ENCODE peak calls at places on chromosome 22, in seven cellular contexts. One of them, this sample, is unnamed.

GRCh38 chr22:44670220-44670983 is 31.6 kb upstream of the PRR5 start:
- DNase-seq in small intestine: no peak
- DNase-seq in activated CD8-positive, alpha-beta memory T cell treated with anti-CD3 and anti-CD28 coated beads for 48 hours: no peak
- DNase-seq in iPS-NIHi11: no peak
- DNase-seq in HFFc6: no peak
- DNase-seq in stimulated activated CD4-positive, alpha-beta T cell treated with anti-CD3 and anti-CD28 coated beads, Interleukin-4, amount 100 ng/mL, for 48 hours: no peak
- DNase-seq in upper lobe of right lung: no peak
- DNase-seq in this sample: no peak

GRCh38 chr22:29071261-29072045 is 1.4 kb upstream of the KREMEN1 start:
- DNase-seq in stimulated activated CD4-positive, alpha-beta T cell treated with anti-CD3 and anti-CD28 coated beads, Interleukin-4, amount 100 ng/mL, for 48 hours: no peak
- DNase-seq in iPS-NIHi11: peak
- DNase-seq in HFFc6: no peak
- DNase-seq in small intestine: peak
- DNase-seq in upper lobe of right lung: peak
- DNase-seq in activated CD8-positive, alpha-beta memory T cell treated with anti-CD3 and anti-CD28 coated beads for 48 hours: no peak
- DNase-seq in this sample: peak

GRCh38 chr22:48103126-48103875 is 1340.9 kb downstream of the TBC1D22A start:
- DNase-seq in small intestine: no peak
- DNase-seq in HFFc6: no peak
- DNase-seq in upper lobe of right lung: no peak
- DNase-seq in stimulated activated CD4-positive, alpha-beta T cell treated with anti-CD3 and anti-CD28 coated beads, Interleukin-4, amount 100 ng/mL, for 48 hours: no peak
- DNase-seq in activated CD8-positive, alpha-beta memory T cell treated with anti-CD3 and anti-CD28 coated beads for 48 hours: no peak
- DNase-seq in iPS-NIHi11: no peak
- DNase-seq in this sample: no peak

GRCh38 chr22:49204599-49205214 is 623.0 kb downstream of the BRD1 start:
- DNase-seq in activated CD8-positive, alpha-beta memory T cell treated with anti-CD3 and anti-CD28 coated beads for 48 hours: no peak
- DNase-seq in HFFc6: no peak
- DNase-seq in small intestine: no peak
- DNase-seq in upper lobe of right lung: peak
- DNase-seq in stimulated activated CD4-positive, alpha-beta T cell treated with anti-CD3 and anti-CD28 coated beads, Interleukin-4, amount 100 ng/mL, for 48 hours: no peak
- DNase-seq in iPS-NIHi11: no peak
- DNase-seq in this sample: no peak

GRCh38 chr22:34620832-34621231 is 445.1 kb upstream of the ISX start:
- DNase-seq in stimulated activated CD4-positive, alpha-beta T cell treated with anti-CD3 and anti-CD28 coated beads, Interleukin-4, amount 100 ng/mL, for 48 hours: no peak
- DNase-seq in activated CD8-positive, alpha-beta memory T cell treated with anti-CD3 and anti-CD28 coated beads for 48 hours: no peak
- DNase-seq in HFFc6: no peak
- DNase-seq in small intestine: no peak
- DNase-seq in iPS-NIHi11: no peak
- DNase-seq in upper lobe of right lung: no peak
- DNase-seq in this sample: no peak

GRCh38 chr22:37639771-37640590 is 512 bp downstream of the SH3BP1 start:
- DNase-seq in iPS-NIHi11: peak
- DNase-seq in HFFc6: no peak
- DNase-seq in activated CD8-positive, alpha-beta memory T cell treated with anti-CD3 and anti-CD28 coated beads for 48 hours: no peak
- DNase-seq in upper lobe of right lung: no peak
- DNase-seq in small intestine: no peak
- DNase-seq in stimulated activated CD4-positive, alpha-beta T cell treated with anti-CD3 and anti-CD28 coated beads, Interleukin-4, amount 100 ng/mL, for 48 hours: no peak
- DNase-seq in this sample: peak

GRCh38 chr22:49590381-49590780 is 237.3 kb downstream of the BRD1 start:
- DNase-seq in small intestine: no peak
- DNase-seq in stimulated activated CD4-positive, alpha-beta T cell treated with anti-CD3 and anti-CD28 coated beads, Interleukin-4, amount 100 ng/mL, for 48 hours: no peak
- DNase-seq in iPS-NIHi11: no peak
- DNase-seq in HFFc6: no peak
- DNase-seq in activated CD8-positive, alpha-beta memory T cell treated with anti-CD3 and anti-CD28 coated beads for 48 hours: no peak
- DNase-seq in upper lobe of right lung: peak
- DNase-seq in this sample: no peak

GRCh38 chr22:43293661-43294392 is 49.3 kb downstream of the SCUBE1 start:
- DNase-seq in upper lobe of right lung: peak
- DNase-seq in HFFc6: no peak
- DNase-seq in small intestine: peak
- DNase-seq in stimulated activated CD4-positive, alpha-beta T cell treated with anti-CD3 and anti-CD28 coated beads, Interleukin-4, amount 100 ng/mL, for 48 hours: no peak
- DNase-seq in iPS-NIHi11: no peak
- DNase-seq in activated CD8-positive, alpha-beta memory T cell treated with anti-CD3 and anti-CD28 coated beads for 48 hours: no peak
- DNase-seq in this sample: peak

GRCh38 chr22:20746466-20747189 is 27.3 kb upstream of the SERPIND1 start:
- DNase-seq in stimulated activated CD4-positive, alpha-beta T cell treated with anti-CD3 and anti-CD28 coated beads, Interleukin-4, amount 100 ng/mL, for 48 hours: no peak
- DNase-seq in iPS-NIHi11: no peak
- DNase-seq in HFFc6: no peak
- DNase-seq in activated CD8-positive, alpha-beta memory T cell treated with anti-CD3 and anti-CD28 coated beads for 48 hours: no peak
- DNase-seq in small intestine: no peak
- DNase-seq in upper lobe of right lung: no peak
- DNase-seq in this sample: no peak

GRCh38 chr22:48177591-48177990 is 1415.1 kb downstream of the TBC1D22A start:
- DNase-seq in small intestine: no peak
- DNase-seq in stimulated activated CD4-positive, alpha-beta T cell treated with anti-CD3 and anti-CD28 coated beads, Interleukin-4, amount 100 ng/mL, for 48 hours: no peak
- DNase-seq in iPS-NIHi11: no peak
- DNase-seq in activated CD8-positive, alpha-beta memory T cell treated with anti-CD3 and anti-CD28 coated beads for 48 hours: no peak
- DNase-seq in upper lobe of right lung: no peak
- DNase-seq in HFFc6: no peak
- DNase-seq in this sample: no peak

GRCh38 chr22:30876221-30876751 is 92.3 kb downstream of the MORC2 start:
- DNase-seq in iPS-NIHi11: peak
- DNase-seq in HFFc6: no peak
- DNase-seq in activated CD8-positive, alpha-beta memory T cell treated with anti-CD3 and anti-CD28 coated beads for 48 hours: no peak
- DNase-seq in stimulated activated CD4-positive, alpha-beta T cell treated with anti-CD3 and anti-CD28 coated beads, Interleukin-4, amount 100 ng/mL, for 48 hours: no peak
- DNase-seq in upper lobe of right lung: peak
- DNase-seq in small intestine: no peak
- DNase-seq in this sample: no peak

GRCh38 chr22:44172370-44173108 is 8.2 kb upstream of the PARVG start:
- DNase-seq in activated CD8-positive, alpha-beta memory T cell treated with anti-CD3 and anti-CD28 coated beads for 48 hours: no peak
- DNase-seq in iPS-NIHi11: peak
- DNase-seq in upper lobe of right lung: peak
- DNase-seq in stimulated activated CD4-positive, alpha-beta T cell treated with anti-CD3 and anti-CD28 coated beads, Interleukin-4, amount 100 ng/mL, for 48 hours: no peak
- DNase-seq in HFFc6: no peak
- DNase-seq in small intestine: no peak
- DNase-seq in this sample: no peak

GRCh38 chr22:36853407-36854099 is 7.3 kb upstream of the NCF4 start:
- DNase-seq in small intestine: peak
- DNase-seq in iPS-NIHi11: peak
- DNase-seq in stimulated activated CD4-positive, alpha-beta T cell treated with anti-CD3 and anti-CD28 coated beads, Interleukin-4, amount 100 ng/mL, for 48 hours: peak
- DNase-seq in activated CD8-positive, alpha-beta memory T cell treated with anti-CD3 and anti-CD28 coated beads for 48 hours: peak
- DNase-seq in upper lobe of right lung: peak
- DNase-seq in HFFc6: peak
- DNase-seq in this sample: peak

GRCh38 chr22:44620129-44620840 is 81.7 kb upstream of the PRR5 start:
- DNase-seq in small intestine: peak
- DNase-seq in upper lobe of right lung: no peak
- DNase-seq in HFFc6: no peak
- DNase-seq in iPS-NIHi11: peak
- DNase-seq in stimulated activated CD4-positive, alpha-beta T cell treated with anti-CD3 and anti-CD28 coated beads, Interleukin-4, amount 100 ng/mL, for 48 hours: peak
- DNase-seq in activated CD8-positive, alpha-beta memory T cell treated with anti-CD3 and anti-CD28 coated beads for 48 hours: peak
- DNase-seq in this sample: no peak

GRCh38 chr22:35186492-35186891 is 70.8 kb upstream of the HMGXB4 start:
- DNase-seq in upper lobe of right lung: no peak
- DNase-seq in stimulated activated CD4-positive, alpha-beta T cell treated with anti-CD3 and anti-CD28 coated beads, Interleukin-4, amount 100 ng/mL, for 48 hours: no peak
- DNase-seq in iPS-NIHi11: no peak
- DNase-seq in HFFc6: no peak
- DNase-seq in activated CD8-positive, alpha-beta memory T cell treated with anti-CD3 and anti-CD28 coated beads for 48 hours: no peak
- DNase-seq in small intestine: no peak
- DNase-seq in this sample: no peak

GRCh38 chr22:39239561-39240423 is 5.0 kb downstream of the PDGFB start:
- DNase-seq in HFFc6: no peak
- DNase-seq in stimulated activated CD4-positive, alpha-beta T cell treated with anti-CD3 and anti-CD28 coated beads, Interleukin-4, amount 100 ng/mL, for 48 hours: no peak
- DNase-seq in small intestine: peak
- DNase-seq in iPS-NIHi11: no peak
- DNase-seq in activated CD8-positive, alpha-beta memory T cell treated with anti-CD3 and anti-CD28 coated beads for 48 hours: no peak
- DNase-seq in upper lobe of right lung: peak
- DNase-seq in this sample: no peak

GRCh38 chr22:36506637-36507517 is at the start of gene FOXRED2:
- DNase-seq in upper lobe of right lung: peak
- DNase-seq in small intestine: peak
- DNase-seq in activated CD8-positive, alpha-beta memory T cell treated with anti-CD3 and anti-CD28 coated beads for 48 hours: peak
- DNase-seq in HFFc6: no peak
- DNase-seq in iPS-NIHi11: peak
- DNase-seq in stimulated activated CD4-positive, alpha-beta T cell treated with anti-CD3 and anti-CD28 coated beads, Interleukin-4, amount 100 ng/mL, for 48 hours: peak
- DNase-seq in this sample: peak

GRCh38 chr22:43094085-43094484 is 4.9 kb upstream of the TTLL1 start:
- DNase-seq in iPS-NIHi11: no peak
- DNase-seq in stimulated activated CD4-positive, alpha-beta T cell treated with anti-CD3 and anti-CD28 coated beads, Interleukin-4, amount 100 ng/mL, for 48 hours: no peak
- DNase-seq in small intestine: peak
- DNase-seq in upper lobe of right lung: peak
- DNase-seq in HFFc6: peak
- DNase-seq in activated CD8-positive, alpha-beta memory T cell treated with anti-CD3 and anti-CD28 coated beads for 48 hours: no peak
- DNase-seq in this sample: no peak

GRCh38 chr22:46444390-46444854 is 93.0 kb downstream of the CELSR1 start:
- DNase-seq in iPS-NIHi11: no peak
- DNase-seq in activated CD8-positive, alpha-beta memory T cell treated with anti-CD3 and anti-CD28 coated beads for 48 hours: no peak
- DNase-seq in upper lobe of right lung: no peak
- DNase-seq in stimulated activated CD4-positive, alpha-beta T cell treated with anti-CD3 and anti-CD28 coated beads, Interleukin-4, amount 100 ng/mL, for 48 hours: no peak
- DNase-seq in small intestine: no peak
- DNase-seq in HFFc6: no peak
- DNase-seq in this sample: peak

GRCh38 chr22:43136801-43137200 is 6.4 kb downstream of the MCAT start:
- DNase-seq in HFFc6: no peak
- DNase-seq in small intestine: no peak
- DNase-seq in activated CD8-positive, alpha-beta memory T cell treated with anti-CD3 and anti-CD28 coated beads for 48 hours: no peak
- DNase-seq in stimulated activated CD4-positive, alpha-beta T cell treated with anti-CD3 and anti-CD28 coated beads, Interleukin-4, amount 100 ng/mL, for 48 hours: no peak
- DNase-seq in upper lobe of right lung: no peak
- DNase-seq in iPS-NIHi11: no peak
- DNase-seq in this sample: no peak

GRCh38 chr22:46622081-46622521 is 1.9 kb downstream of the GRAMD4 start:
- DNase-seq in HFFc6: no peak
- DNase-seq in activated CD8-positive, alpha-beta memory T cell treated with anti-CD3 and anti-CD28 coated beads for 48 hours: no peak
- DNase-seq in small intestine: no peak
- DNase-seq in iPS-NIHi11: no peak
- DNase-seq in stimulated activated CD4-positive, alpha-beta T cell treated with anti-CD3 and anti-CD28 coated beads, Interleukin-4, amount 100 ng/mL, for 48 hours: no peak
- DNase-seq in upper lobe of right lung: no peak
- DNase-seq in this sample: no peak